ENCODE peak calls at places on chromosomes 5 and 9, in eight cellular contexts. Z, L, B, W, U, T, V and X are unnamed samples.
A peak's percentile ranks its signal among the peaks of the same experiment; 100 is the strongest.

GRCh38 chr5:74316064-74316586 is 324.4 kb downstream of the ENC1 start:
- DNase-seq in W (no peak), Z (no peak), L (peak; percentile 61), V (peak; percentile 15), B (peak; percentile 98), U (peak; percentile 98), T (peak; percentile 98), X (no peak)

GRCh38 chr5:36125868-36126267 is 25.8 kb downstream of the LMBRD2 start:
- DNase-seq in W (no peak), B (no peak), L (no peak), U (no peak), Z (no peak), V (no peak), T (no peak), X (no peak)

GRCh38 chr9:133041958-133042357 is 11.2 kb downstream of the GTF3C5 start:
- DNase-seq in B (no peak), Z (no peak), U (no peak), L (no peak), W (no peak), T (no peak), V (no peak), X (no peak)

GRCh38 chr9:108475813-108476212 is 380.0 kb downstream of the ACTL7B start:
- DNase-seq in W (no peak), U (no peak), Z (no peak), L (no peak), B (no peak), V (peak; percentile 23), T (no peak), X (no peak)

GRCh38 chr5:127754259-127754658 is 51.1 kb downstream of the CCDC192 start:
- DNase-seq in B (peak; percentile 78), Z (peak; percentile 44), V (no peak), U (peak; percentile 48), T (peak; percentile 70), W (no peak), L (no peak), X (no peak)

GRCh38 chr5:66945389-66946349 is 250.9 kb downstream of the CD180 start:
- DNase-seq in Z (no peak), T (no peak), U (peak; percentile 45), L (no peak), V (no peak), B (peak; percentile 24), W (no peak), X (no peak)

GRCh38 chr5:171580506-171581265 is 161.2 kb downstream of the FGF18 start:
- DNase-seq in Z (no peak), T (peak; percentile 37), W (peak; percentile 47), V (no peak), L (no peak), B (peak; percentile 52), U (peak; percentile 44), X (no peak)

GRCh38 chr5:135488727-135489465 is 36.7 kb upstream of the TIFAB start:
- DNase-seq in Z (no peak), L (peak; percentile 77), U (peak; percentile 70), T (peak; percentile 62), V (peak; percentile 81), B (peak; percentile 73), W (no peak), X (no peak)

GRCh38 chr5:122870219-122870856 is 24.9 kb downstream of the SNX24 start:
- DNase-seq in Z (no peak), B (peak; percentile 56), W (no peak), V (no peak), T (peak; percentile 57), U (peak; percentile 48), L (no peak), X (no peak)

GRCh38 chr5:15774632-15775031 is 274.7 kb downstream of the FBXL7 start:
- DNase-seq in L (no peak), W (no peak), Z (no peak), T (no peak), B (no peak), U (no peak), V (no peak), X (no peak)

GRCh38 chr5:66744040-66744439 is 147.8 kb downstream of the MAST4 start:
- DNase-seq in B (peak; percentile 41), L (peak; percentile 13), V (no peak), T (peak; percentile 70), Z (no peak), U (peak; percentile 70), W (peak; percentile 44), X (no peak)

GRCh38 chr5:154813736-154814135 is 36.7 kb downstream of the FAXDC2 start:
- DNase-seq in Z (no peak), V (no peak), L (no peak), W (no peak), T (no peak), U (no peak), B (no peak), X (no peak)

GRCh38 chr5:73966411-73966810 is 340.4 kb downstream of the ARHGEF28 start:
- DNase-seq in B (no peak), L (no peak), Z (no peak), V (no peak), U (no peak), W (no peak), T (no peak), X (no peak)

GRCh38 chr9:131747352-131747751 is 7.5 kb upstream of the RAPGEF1 start:
- DNase-seq in V (peak; percentile 77), L (peak; percentile 29), W (no peak), T (peak; percentile 32), B (peak; percentile 58), Z (no peak), U (peak; percentile 81), X (no peak)

GRCh38 chr5:39160576-39161213 is 58.7 kb downstream of the FYB1 start:
- DNase-seq in T (no peak), V (no peak), L (no peak), B (no peak), W (no peak), U (no peak), Z (no peak), X (no peak)

GRCh38 chr5:39164016-39164415 is 55.3 kb downstream of the FYB1 start:
- DNase-seq in Z (no peak), W (no peak), T (no peak), L (no peak), V (no peak), U (no peak), B (no peak), X (no peak)

GRCh38 chr5:39159986-39160490 is 59.3 kb downstream of the FYB1 start:
- DNase-seq in L (no peak), U (no peak), Z (no peak), W (no peak), V (no peak), B (no peak), T (no peak), X (no peak)

GRCh38 chr5:39158786-39159185 is 60.6 kb downstream of the FYB1 start:
- DNase-seq in W (no peak), U (no peak), V (no peak), Z (no peak), L (no peak), T (no peak), B (no peak), X (no peak)

DNA sequence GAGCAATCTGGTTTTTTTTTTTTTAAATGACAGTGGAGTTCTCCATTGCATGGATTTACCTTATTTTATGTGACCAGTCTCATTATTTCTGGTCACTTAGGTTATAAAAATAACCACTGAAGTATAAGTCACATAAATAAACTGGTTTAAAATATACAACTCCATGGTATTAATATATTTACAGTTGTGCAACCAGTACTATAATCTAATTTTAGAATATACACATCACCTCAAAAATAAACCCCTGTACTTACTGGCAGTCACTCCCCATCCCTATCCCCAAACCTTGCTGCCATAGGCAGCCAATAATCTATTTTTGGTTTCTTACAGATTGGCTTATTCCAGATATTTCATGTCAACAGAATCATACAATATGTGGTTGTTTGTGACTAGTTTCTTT is 57.8 kb downstream of the FYB1 start:
- DNase-seq in B (no peak), Z (no peak), V (no peak), L (no peak), U (no peak), W (no peak), T (no peak), X (no peak)
- H3K4me3 ChIP-seq in B (no peak overlapping the region), Z (no peak overlapping the region), V (no peak overlapping the region), L (no peak overlapping the region), U (no peak overlapping the region), W (no peak overlapping the region), T (no peak overlapping the region), X (no peak overlapping the region)

DNA sequence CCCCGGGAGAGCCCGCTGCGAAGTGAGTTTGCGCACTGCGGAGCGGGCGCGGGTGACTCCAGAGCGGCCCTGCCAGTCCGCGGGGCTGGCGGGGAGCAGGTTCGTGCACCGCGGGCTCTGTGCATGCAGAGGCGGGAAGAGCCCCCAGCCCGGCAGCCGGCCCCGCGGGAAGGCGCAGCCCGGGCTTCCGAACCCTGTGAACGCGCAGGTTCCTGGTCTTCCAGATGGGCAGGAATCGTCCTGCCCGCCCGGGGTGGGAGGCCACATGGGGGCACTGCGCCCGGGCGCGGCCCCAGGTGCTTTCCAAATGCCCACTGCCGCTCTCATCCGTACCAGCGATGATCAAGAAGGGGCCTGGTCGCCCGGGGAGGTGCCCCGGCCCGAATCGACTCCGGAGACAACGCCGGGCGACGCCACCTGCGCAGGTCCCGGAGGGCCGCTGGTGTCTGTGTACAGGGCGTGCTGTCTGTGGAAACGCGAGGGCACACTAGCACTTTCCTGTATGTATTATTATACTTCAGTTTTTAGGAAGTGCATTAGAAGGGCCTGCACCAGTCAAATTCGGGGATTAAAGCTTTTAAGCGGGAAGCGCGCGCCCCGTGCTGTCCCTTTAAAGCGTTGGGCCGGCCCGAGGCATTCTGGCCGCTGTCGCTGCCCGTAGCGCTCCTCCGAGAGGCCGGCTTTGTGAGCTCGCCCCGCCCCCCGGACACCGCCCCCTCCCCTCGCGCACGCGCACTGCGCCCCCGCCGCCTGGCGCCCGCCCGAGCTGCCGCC is at the start of gene WDR5:
- DNase-seq in L (peak; percentile 95), Z (peak; percentile 93), U (peak; percentile 90), B (peak; percentile 85), W (peak; percentile 96), V (peak; percentile 73), T (peak; percentile 74), X (peak; percentile 91)
- TF ChIP-seq CTCF in L (peak; percentile 30), Z (no peak), U (peak; percentile 14), B (peak; percentile 3), W (peak; percentile 12), V (peak; percentile 59), T (no peak), X (peak; percentile 42)

GRCh38 chr9:123354806-123355508 is 1.0 kb upstream of the CRB2 start:
- DNase-seq in V (no peak), U (no peak), T (no peak), L (no peak), W (no peak), Z (no peak), B (no peak), X (no peak)
- H3K4me3 ChIP-seq in V (no peak overlapping the region), U (no peak overlapping the region), T (no peak overlapping the region), L (no peak overlapping the region), W (no peak overlapping the region), Z (no peak overlapping the region), B (no peak overlapping the region), X (no peak overlapping the region)

DNA sequence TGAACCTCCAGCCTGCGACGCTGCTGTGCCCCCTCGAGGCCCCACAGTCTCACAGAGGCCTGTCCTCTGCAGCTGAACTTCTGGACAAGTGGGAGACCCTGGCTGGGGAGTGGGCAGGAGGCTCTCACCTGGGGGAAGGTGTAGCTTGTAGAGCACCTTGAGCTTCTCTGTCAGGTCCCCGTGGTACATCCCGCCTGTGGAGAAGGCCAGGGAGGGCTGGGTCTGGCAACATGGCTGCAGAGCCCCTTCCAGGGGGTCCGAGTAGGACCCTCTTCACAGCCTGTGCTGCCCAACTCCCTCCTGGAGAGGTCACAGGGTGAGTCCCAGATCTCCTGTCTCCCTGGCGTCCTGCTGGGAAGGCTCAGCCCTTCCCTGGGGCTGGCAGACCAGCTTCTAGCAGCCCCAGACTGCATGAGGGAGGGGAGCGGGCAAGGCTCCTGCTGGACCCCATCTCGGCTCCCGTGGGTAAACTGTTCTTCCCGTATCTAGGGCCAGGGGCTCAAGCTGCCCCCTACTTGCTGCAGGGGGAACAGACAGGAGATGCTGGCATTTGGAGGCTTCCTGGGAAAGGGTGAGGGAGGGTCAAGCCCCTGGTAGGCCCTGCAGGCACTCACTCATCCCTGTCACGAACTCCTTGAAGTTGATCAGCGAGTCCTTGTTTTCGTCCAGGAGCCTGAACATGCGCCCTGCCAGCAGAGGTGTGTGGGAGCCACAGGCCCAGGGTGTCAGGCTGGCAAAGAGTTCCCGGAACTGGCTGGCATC is 11.2 kb upstream of the MRNIP start:
- DNase-seq in U (no peak), T (no peak), W (no peak), B (no peak), L (no peak), V (no peak), Z (no peak), X (no peak)
- TF ChIP-seq CTCF in U (no peak), T (no peak), W (no peak), B (no peak), L (no peak), V (no peak), Z (no peak), X (no peak)